ENCODE peak calls at places on chromosomes 16 and 17, in four cellular contexts. W is PC-3; B is K562; H is CD4-positive, alpha-beta memory T cell. K is an unnamed sample.

GRCh38 chr16:68786685-68787418 is 49.8 kb downstream of the CDH1 start:
- DNase-seq in H (no peak), B (no peak), W (no peak), K (peak; percentile 44)

GRCh38 chr16:69276143-69277115 is 34.7 kb upstream of the VPS4A start:
- DNase-seq in B (no peak), H (no peak), W (no peak), K (peak; percentile 98)

GRCh38 chr16:3145660-3146059 is 10.8 kb downstream of the ZNF213 start:
- DNase-seq in W (no peak), B (no peak), H (no peak), K (no peak)

GRCh38 chr16:3150346-3151218 is 15.8 kb downstream of the ZNF213 start:
- DNase-seq in B (peak; percentile 97), W (peak; percentile 99), H (peak; percentile 99), K (peak; percentile 92)

GRCh38 chr16:84547539-84548058 is 43.1 kb upstream of the MEAK7 start:
- DNase-seq in B (no peak), W (no peak), H (no peak), K (no peak)

GRCh38 chr16:48542020-48542473 is 67.9 kb downstream of the N4BP1 start:
- DNase-seq in W (peak; percentile 37), H (no peak), B (no peak), K (peak; percentile 54)

GRCh38 chr16:51818342-51818944 is 667.4 kb upstream of the SALL1 start:
- DNase-seq in W (peak; percentile 21), B (peak; percentile 16), H (no peak), K (peak; percentile 73)

GRCh38 chr16:3595110-3595486 is 16.3 kb downstream of the SLX4 start:
- DNase-seq in B (no peak), H (no peak), W (no peak), K (no peak)

GRCh38 chr17:82056729-82057621 is 5.3 kb downstream of the GPS1 start:
- DNase-seq in H (no peak), W (no peak), B (no peak), K (no peak)

GRCh38 chr17:68600123-68600880 is 865 bp downstream of the FAM20A start:
- DNase-seq in H (no peak), B (no peak), W (no peak), K (no peak)

GRCh38 chr17:58278661-58279015 is 2.1 kb downstream of the MPO start:
- DNase-seq in H (no peak), W (no peak), B (no peak), K (no peak)

GRCh38 chr17:82351254-82351712 is 7.8 kb upstream of the TEX19 start:
- DNase-seq in W (no peak), H (no peak), B (no peak), K (no peak)

GRCh38 chr17:34156401-34156740 is 98.7 kb upstream of the CCL2 start:
- DNase-seq in H (no peak), W (no peak), B (no peak), K (no peak)

GRCh38 chr16:57627184-57627871 is 1.1 kb upstream of the ADGRG1 start:
- DNase-seq in W (peak; percentile 91), B (no peak), H (no peak), K (peak; percentile 85)

GRCh38 chr16:87252269-87252970 is 64.8 kb downstream of the C16orf95 start:
- DNase-seq in H (no peak), W (peak; percentile 25), B (no peak), K (no peak)

GRCh38 chr16:57167951-57168350 is 17.9 kb downstream of the PSME3IP1 start:
- DNase-seq in W (peak; percentile 57), H (peak; percentile 65), B (peak; percentile 67), K (peak; percentile 83)

GRCh38 chr17:47252766-47253512 is 688 bp upstream of the ITGB3 start:
- DNase-seq in B (no peak), W (no peak), H (no peak), K (no peak)

GRCh38 chr17:19629449-19629848 is 19.1 kb upstream of the ALDH3A2 start:
- DNase-seq in B (no peak), H (no peak), W (peak; percentile 25), K (no peak)

GRCh38 chr17:40106760-40107265 is 6.4 kb upstream of the NR1D1 start:
- DNase-seq in H (no peak), W (no peak), B (no peak), K (no peak)

GRCh38 chr17:30565073-30565935 is 88.1 kb downstream of the GOSR1 start:
- DNase-seq in B (no peak), H (no peak), W (no peak), K (no peak)

DNA sequence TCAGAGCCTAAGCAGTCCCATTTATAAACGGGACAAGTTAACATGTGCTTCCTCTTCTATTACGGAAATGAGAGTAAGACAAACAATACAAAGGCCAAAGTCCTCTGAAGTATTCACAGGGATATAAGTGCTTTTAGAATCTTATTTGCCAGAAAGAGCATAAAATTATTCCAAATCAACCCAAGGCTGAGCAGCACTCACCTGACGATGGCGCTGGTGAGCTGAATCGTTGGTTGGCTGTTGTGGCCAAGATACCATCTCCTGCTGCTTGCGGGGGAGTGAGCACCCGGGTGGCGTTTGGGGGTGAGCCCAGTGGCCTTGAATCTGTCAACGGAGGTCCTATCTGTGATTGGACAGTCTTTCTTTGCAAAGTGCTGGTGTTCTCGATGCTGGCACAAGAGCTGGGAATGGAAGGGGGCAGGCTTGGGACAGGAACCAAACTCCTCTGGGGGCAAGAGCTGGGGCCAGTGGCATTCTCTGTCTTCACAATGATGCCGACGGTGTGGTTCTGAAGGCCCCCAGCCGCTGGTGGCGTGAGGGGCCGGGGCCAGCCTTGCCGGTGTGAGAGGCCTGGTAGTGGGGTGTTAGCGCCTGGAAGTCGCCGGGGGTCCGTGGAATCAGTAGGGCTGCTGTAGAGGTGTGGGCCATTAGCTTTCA is 9.5 kb upstream of the DHRS13 start:
- DNase-seq in H (no peak), W (no peak), B (peak; percentile 92), K (no peak)
- H3K27ac ChIP-seq in H (no peak overlapping the region), W (no peak overlapping the region), B (peak overlapping the region; percentile 19), K (no peak overlapping the region)

DNA sequence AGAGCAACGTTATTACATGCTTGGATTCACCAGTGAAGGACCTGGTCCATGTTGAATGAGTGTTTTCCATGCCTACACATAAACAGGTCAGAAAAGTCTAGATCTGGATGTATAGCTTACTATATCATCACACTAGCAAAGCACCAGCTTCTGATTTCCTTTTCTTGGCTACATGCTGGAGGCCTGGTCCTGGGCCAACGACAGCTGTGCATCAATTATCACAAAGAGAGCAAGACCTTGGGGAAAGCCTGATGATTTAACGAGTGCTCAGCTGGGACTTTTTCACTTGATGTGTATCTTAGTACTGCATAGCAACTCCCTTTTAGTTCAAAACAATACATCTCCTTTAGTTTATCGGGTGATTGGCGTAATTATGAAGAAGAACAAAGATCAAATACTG is 358.2 kb downstream of the KIF2B start:
- DNase-seq in W (no peak), B (no peak), H (no peak), K (no peak)
- H3K27ac ChIP-seq in W (no peak overlapping the region), B (no peak overlapping the region), H (no peak overlapping the region), K (no peak overlapping the region)

GRCh38 chr17:16407911-16408588 is 7.3 kb upstream of the TRPV2 start:
- DNase-seq in W (peak; percentile 47), B (peak; percentile 74), H (no peak), K (peak; percentile 47)
- H3K27ac ChIP-seq in W (no peak overlapping the region), B (peak overlapping the region; percentile 40), H (no peak overlapping the region), K (no peak overlapping the region)

GRCh38 chr17:10041287-10041612 is 136.2 kb upstream of the RCVRN start:
- DNase-seq in W (no peak), B (no peak), H (no peak), K (no peak)

GRCh38 chr17:10046259-10046658 is 141.2 kb upstream of the RCVRN start:
- DNase-seq in B (no peak), H (no peak), W (no peak), K (no peak)

GRCh38 chr17:10041916-10042588 is 137.0 kb upstream of the RCVRN start:
- DNase-seq in W (no peak), B (no peak), H (no peak), K (no peak)

GRCh38 chr17:10046786-10047609 is 141.9 kb upstream of the RCVRN start:
- DNase-seq in H (no peak), W (no peak), B (no peak), K (no peak)

DNA sequence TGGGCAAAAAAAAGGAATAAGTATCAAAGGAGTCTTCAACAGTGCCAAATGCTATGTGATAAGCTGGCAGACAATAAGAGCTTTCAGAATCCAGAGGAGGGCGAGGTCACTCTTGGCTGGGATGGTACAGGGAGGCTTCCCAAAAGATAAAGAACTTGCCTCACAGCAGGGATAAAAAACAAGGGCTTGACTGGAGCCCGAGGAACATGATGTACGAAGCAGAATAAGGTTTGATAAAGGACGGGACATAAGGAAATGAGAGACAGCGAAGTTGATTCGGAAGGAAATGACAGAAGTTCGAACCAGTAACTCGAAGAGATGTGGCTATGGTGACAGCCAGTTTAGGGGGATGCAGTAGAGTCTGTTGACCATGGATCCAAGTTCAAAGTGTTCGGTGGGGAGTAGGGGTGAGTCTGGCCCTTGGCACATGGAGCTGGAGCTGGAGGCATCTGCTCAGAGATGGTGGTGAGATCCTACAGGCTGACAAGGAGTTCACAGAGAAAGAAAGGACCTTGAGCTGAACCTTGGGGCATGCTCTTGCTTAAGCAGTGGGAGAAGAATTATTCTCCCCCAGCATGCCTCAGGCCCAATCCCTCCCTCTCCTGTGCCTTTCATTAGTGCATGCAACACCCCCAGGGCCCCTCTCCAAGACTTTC is 137.6 kb upstream of the RCVRN start:
- DNase-seq in W (no peak), H (no peak), B (no peak), K (no peak)
- H3K27ac ChIP-seq in W (no peak overlapping the region), H (no peak overlapping the region), B (no peak overlapping the region), K (no peak overlapping the region)